ENCODE peak calls at places on chromosome 5, in five cellular contexts. S, W, Z, A and Y are unnamed samples.

GRCh38 chr5:64147849-64148441 is 17.7 kb upstream of the RNF180 start:
- DNase-seq in W (peak; percentile 66), A (peak; percentile 49), S (peak; percentile 79), Z (peak; percentile 74), Y (peak; percentile 66)

GRCh38 chr5:137629646-137630045 is 106.2 kb downstream of the KLHL3 start:
- DNase-seq in Z (peak; percentile 76), A (peak; percentile 62), W (no peak), S (no peak), Y (peak; percentile 65)

GRCh38 chr5:81948349-81948748 is 23.5 kb upstream of the ATG10 start:
- DNase-seq in S (no peak), A (peak; percentile 68), W (no peak), Z (peak; percentile 12), Y (no peak)

GRCh38 chr5:102755691-102756371 is 726 bp downstream of the PAM start:
- DNase-seq in A (peak; percentile 79), W (peak; percentile 54), S (peak; percentile 82), Z (peak; percentile 88), Y (peak; percentile 95)

GRCh38 chr5:129664336-129664937 is 83.5 kb upstream of the MINAR2 start:
- DNase-seq in A (peak; percentile 59), S (no peak), W (peak; percentile 50), Z (peak; percentile 54), Y (peak; percentile 58)

GRCh38 chr5:163248333-163248732 is 189.1 kb upstream of the CCNG1 start:
- DNase-seq in Z (no peak), W (no peak), A (no peak), S (no peak), Y (no peak)

GRCh38 chr5:10801931-10802674 is 41.1 kb upstream of the DAP start:
- DNase-seq in W (no peak), S (no peak), A (no peak), Z (no peak), Y (no peak)

GRCh38 chr5:127011151-127011550 is 19.2 kb downstream of the MARCHF3 start:
- DNase-seq in S (no peak), A (peak; percentile 71), W (no peak), Z (no peak), Y (peak; percentile 89)

GRCh38 chr5:125409496-125410351 is 663.3 kb upstream of the ZNF608 start:
- DNase-seq in Z (peak; percentile 5), W (no peak), S (no peak), A (peak; percentile 48), Y (peak; percentile 67)

GRCh38 chr5:83776437-83777031 is 55.9 kb upstream of the HAPLN1 start:
- DNase-seq in Z (no peak), A (no peak), W (no peak), S (no peak), Y (no peak)

GRCh38 chr5:73783823-73784222 is 157.8 kb downstream of the ARHGEF28 start:
- DNase-seq in A (peak; percentile 46), S (no peak), W (no peak), Z (no peak), Y (peak; percentile 32)

GRCh38 chr5:72817076-72817476 is 615 bp downstream of the TNPO1 start:
- DNase-seq in Z (peak; percentile 69), W (peak; percentile 56), A (peak; percentile 49), S (peak; percentile 87), Y (peak; percentile 58)

GRCh38 chr5:1960595-1961303 is 78.0 kb upstream of the IRX4 start:
- DNase-seq in W (no peak), A (no peak), Z (no peak), S (no peak), Y (no peak)

GRCh38 chr5:17196686-17197085 is 20.7 kb upstream of the BASP1 start:
- DNase-seq in W (no peak), Z (no peak), A (no peak), S (no peak), Y (no peak)

GRCh38 chr5:3606121-3606831 is 10.6 kb downstream of the IRX1 start:
- DNase-seq in Z (no peak), S (no peak), W (no peak), A (no peak), Y (peak; percentile 15)

GRCh38 chr5:146130440-146131045 is 25.2 kb upstream of the PLAC8L1 start:
- DNase-seq in S (no peak), A (peak; percentile 36), Z (peak; percentile 47), W (no peak), Y (peak; percentile 21)

GRCh38 chr5:59800375-59800893 is 93.1 kb downstream of the PDE4D start:
- DNase-seq in Z (no peak), S (no peak), W (no peak), A (no peak), Y (no peak)

GRCh38 chr5:143340891-143341685 is 62.4 kb downstream of the NR3C1 start:
- DNase-seq in A (no peak), S (no peak), Z (no peak), W (no peak), Y (no peak)

GRCh38 chr5:98763001-98763630 is 10.3 kb upstream of the RGMB start:
- DNase-seq in Z (no peak), S (no peak), W (no peak), A (no peak), Y (peak; percentile 90)

GRCh38 chr5:93192107-93192506 is 388.9 kb downstream of the NR2F1-AS1 start:
- DNase-seq in Z (no peak), A (peak; percentile 90), W (no peak), S (no peak), Y (peak; percentile 93)

GRCh38 chr5:93164690-93165089 is 416.3 kb downstream of the NR2F1-AS1 start:
- DNase-seq in Z (no peak), A (peak; percentile 70), W (no peak), S (no peak), Y (peak; percentile 72)

GRCh38 chr5:84255318-84255717 is 129.4 kb downstream of the EDIL3 start:
- DNase-seq in Z (peak; percentile 28), S (no peak), A (peak; percentile 61), W (no peak), Y (peak; percentile 15)

GRCh38 chr5:82356808-82357671 is 78.9 kb upstream of the RPS23 start:
- DNase-seq in A (peak; percentile 99), Z (peak; percentile 75), S (peak; percentile 79), W (peak; percentile 30), Y (peak; percentile 75)

GRCh38 chr5:40549611-40550010 is 130.1 kb upstream of the PTGER4 start:
- DNase-seq in W (no peak), Z (no peak), S (no peak), A (peak; percentile 57), Y (no peak)